ENCODE peak calls at places on chromosome X, in four cellular contexts. W is HCT116, C is upper lobe of left lung, V is H1. M is an unnamed sample. For H3K4me1, the result is how much of the 10 kb centered on the place peaks cover.

GRCh38 chrX:65601530-65602281 is 65.7 kb upstream of the MSN start:
- DNase-seq in V (no peak), C (peak), W (no peak), M (peak)

GRCh38 chrX:68894142-68894512 is 65.3 kb downstream of the EFNB1 start:
- DNase-seq in V (no peak), C (no peak), W (no peak), M (peak)

GRCh38 chrX:19225906-19226305 is 103.6 kb upstream of the ADGRG2 start:
- DNase-seq in V (no peak), W (no peak), C (no peak), M (no peak)

GRCh38 chrX:152907084-152907651 is 9.3 kb downstream of the ZNF185 start:
- DNase-seq in V (no peak), W (no peak), C (no peak), M (no peak)

GRCh38 chrX:13028871-13029336 is 15.5 kb downstream of the FAM9C start:
- DNase-seq in W (no peak), C (no peak), V (no peak), M (no peak)

GRCh38 chrX:42567268-42567667 is 210.7 kb downstream of the PPP1R2C start:
- DNase-seq in V (no peak), W (no peak), C (no peak), M (no peak)

GRCh38 chrX:10549280-10549679 is 71.1 kb downstream of the MID1 start:
- DNase-seq in C (no peak), W (no peak), V (no peak), M (peak)

GRCh38 chrX:65607070-65607742 is 60.2 kb upstream of the MSN start:
- DNase-seq in C (no peak), W (no peak), V (no peak), M (no peak)

GRCh38 chrX:113412106-113412505 is 571.5 kb upstream of the AMOT start:
- DNase-seq in V (no peak), C (no peak), W (no peak), M (no peak)

GRCh38 chrX:83845397-83845796 is 15.5 kb upstream of the CYLC1 start:
- DNase-seq in C (peak), W (peak), V (no peak), M (peak)

GRCh38 chrX:38726596-38726995 is 74.7 kb upstream of the MID1IP1 start:
- DNase-seq in V (no peak), C (no peak), W (no peak), M (no peak)

GRCh38 chrX:134542485-134542884 is 82.5 kb downstream of the HPRT1 start:
- DNase-seq in W (no peak), C (no peak), V (no peak), M (no peak)

GRCh38 chrX:82816572-82816971 is 691.5 kb upstream of the POU3F4 start:
- DNase-seq in C (no peak), W (peak), V (no peak), M (no peak)

GRCh38 chrX:53340852-53341645 is 59.7 kb upstream of the IQSEC2 start:
- DNase-seq in W (no peak), C (no peak), V (no peak), M (no peak)

GRCh38 chrX:146173742-146174141 is 356.1 kb downstream of the SLITRK2 start:
- DNase-seq in C (no peak), V (no peak), W (no peak), M (no peak)

GRCh38 chrX:99914676-99915075 is 495.4 kb downstream of the PCDH19 start:
- DNase-seq in W (no peak), C (no peak), V (no peak), M (no peak)

GRCh38 chrX:25016938-25017598 is 1.3 kb upstream of the ARX start:
- DNase-seq in W (no peak), C (no peak), V (no peak), M (no peak)

GRCh38 chrX:41353964-41354363 is 20.0 kb downstream of the DDX3X start:
- DNase-seq in W (no peak), C (no peak), V (no peak), M (no peak)

GRCh38 chrX:41352329-41352801 is 18.4 kb downstream of the DDX3X start:
- DNase-seq in C (no peak), W (no peak), V (no peak), M (peak)

GRCh38 chrX:41350976-41351569 is 17.1 kb downstream of the DDX3X start:
- DNase-seq in V (no peak), C (no peak), W (no peak), M (peak)

GRCh38 chrX:41350150-41350975 is 16.4 kb downstream of the DDX3X start:
- DNase-seq in W (no peak), V (no peak), C (no peak), M (peak)

GRCh38 chrX:41351923-41352322 is 18.0 kb downstream of the DDX3X start:
- DNase-seq in W (no peak), V (no peak), C (no peak), M (peak)
- TF ChIP-seq POLR2AphosphoS5 in W (peak), V (no peak), C (no peak), M (no peak)

DNA sequence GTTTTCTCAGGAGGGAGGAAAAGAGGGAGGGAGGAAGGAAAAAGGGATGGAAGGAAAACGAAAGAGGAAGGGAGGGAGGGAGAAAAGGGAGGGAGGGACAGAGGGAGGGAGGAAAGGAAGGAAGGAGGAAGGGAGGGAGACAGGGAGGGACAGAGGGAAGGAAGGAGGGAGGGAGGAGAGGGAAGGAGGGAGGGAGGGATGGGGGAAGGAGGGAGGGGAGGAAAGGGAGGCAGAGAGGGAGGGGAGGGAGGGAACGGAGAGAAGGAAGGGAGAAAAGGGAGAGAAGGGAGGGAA is 15.4 kb downstream of the DHRSX start:
- DNase-seq in W (no peak), C (no peak), V (no peak), M (no peak)
- H3K4me1 ChIP-seq in W (under half), C (under half), V (under half), M (under half)

DNA sequence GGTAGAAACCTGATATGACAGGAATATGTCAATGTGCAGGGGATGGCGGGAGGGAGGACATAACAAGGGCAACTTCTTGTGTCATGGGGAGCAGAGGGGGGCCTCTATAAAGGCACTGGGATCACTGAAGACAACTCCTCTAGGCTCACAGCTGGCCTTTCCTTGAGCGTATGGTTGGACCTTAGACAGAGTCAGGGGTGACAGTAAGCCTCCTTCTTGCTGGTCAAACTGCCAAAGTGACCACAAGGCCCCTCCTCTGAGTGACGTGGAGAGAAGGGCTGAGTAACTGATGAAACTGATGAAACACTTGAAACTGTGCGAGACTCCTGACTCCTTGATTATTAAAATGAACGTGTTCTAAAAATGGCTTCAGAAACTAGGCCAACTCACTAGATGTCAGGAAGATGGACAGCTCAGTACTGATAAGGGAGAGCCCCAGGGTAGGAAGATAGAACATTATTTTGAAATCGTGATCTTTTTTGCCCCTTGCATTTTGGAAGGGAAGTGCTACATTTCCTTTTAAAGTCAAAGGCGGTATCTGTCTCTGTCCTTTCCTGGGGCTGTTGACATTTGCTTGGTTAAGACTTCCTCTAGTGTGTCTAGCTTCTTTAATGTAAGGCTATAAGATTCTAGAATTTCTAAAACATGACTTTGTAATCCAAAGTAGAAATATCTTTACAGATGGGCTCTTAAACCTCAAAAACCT is 1.6 kb downstream of the RAB33A start:
- DNase-seq in W (no peak), C (peak), V (no peak), M (peak)
- TF ChIP-seq POLR2AphosphoS5 in W (no peak), C (peak), V (no peak), M (no peak)

GRCh38 chrX:9327086-9327746 is 137.6 kb upstream of the TBL1X start:
- DNase-seq in W (no peak), V (no peak), C (no peak), M (no peak)
- H3K4me1 ChIP-seq in W (under half), V (under half), C (under half), M (under half)

GRCh38 chrX:1451676-1452496 is 823 bp downstream of the ASMTL start:
- DNase-seq in W (no peak), V (no peak), C (peak), M (no peak)

GRCh38 chrX:1453390-1453783 is 678 bp upstream of the ASMTL start:
- DNase-seq in V (no peak), W (no peak), C (no peak), M (no peak)

GRCh38 chrX:1452497-1453389 is at the start of gene ASMTL:
- DNase-seq in W (peak), C (peak), V (peak), M (peak)

GRCh38 chrX:1455948-1456280 is 3.2 kb upstream of the ASMTL start:
- DNase-seq in V (peak), W (no peak), C (peak), M (no peak)

DNA sequence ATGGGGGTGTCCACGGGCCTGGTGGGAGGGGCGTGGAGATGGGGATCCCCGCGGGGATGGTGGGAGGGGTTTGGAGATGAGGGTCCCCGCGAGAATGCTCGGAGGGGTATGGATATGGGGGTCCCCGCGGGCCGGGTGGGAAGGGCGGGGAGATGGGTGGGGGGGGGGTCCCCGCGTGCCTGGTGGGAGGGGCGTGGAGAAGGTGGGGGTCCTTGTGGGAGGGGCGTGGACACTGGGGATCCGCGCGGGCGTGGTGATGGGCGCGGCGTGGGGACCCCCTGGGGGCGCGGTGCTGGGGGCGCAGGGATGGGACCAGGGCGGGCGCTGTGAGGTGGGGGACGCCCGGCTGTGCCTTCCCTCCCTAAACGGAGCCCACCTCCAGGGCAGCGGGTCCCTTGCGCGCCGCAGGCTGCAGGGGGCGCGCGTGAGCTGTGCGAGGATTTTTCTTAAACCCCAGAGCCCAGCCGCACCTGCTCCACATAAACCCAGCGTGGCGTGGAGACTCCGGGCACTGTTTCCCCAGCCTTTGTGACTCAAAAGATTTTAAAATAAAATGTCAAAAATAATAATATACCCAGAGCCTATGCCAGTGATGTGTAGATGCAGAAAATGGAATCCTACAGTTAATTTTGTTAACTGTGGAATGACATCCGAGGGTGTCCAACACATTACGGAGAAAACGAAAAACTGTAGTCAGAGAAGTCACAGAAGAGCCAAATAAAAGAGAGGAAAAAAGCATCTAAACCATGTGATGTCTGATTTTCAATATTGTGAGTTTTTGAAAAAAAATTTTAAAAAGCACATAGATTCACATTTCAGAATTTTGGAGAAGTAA is 1.5 kb upstream of the ASMTL start:
- DNase-seq in C (peak), W (peak), V (peak), M (peak)
- TF ChIP-seq POLR2AphosphoS5 in C (no peak), W (no peak), V (no peak), M (no peak)

GRCh38 chrX:45758738-45759397 is 558.2 kb upstream of the DIPK2B start:
- DNase-seq in V (no peak), C (no peak), W (no peak), M (no peak)
- H3K4me1 ChIP-seq in V (under half), C (under half), W (half or more), M (half or more)

GRCh38 chrX:153983321-153983729 is 10.8 kb downstream of the TMEM187 start:
- DNase-seq in C (peak), V (no peak), W (no peak), M (no peak)

GRCh38 chrX:153981231-153981630 is 8.7 kb downstream of the TMEM187 start:
- DNase-seq in W (no peak), V (no peak), C (no peak), M (no peak)

GRCh38 chrX:153984351-153985178 is 12.0 kb downstream of the TMEM187 start:
- DNase-seq in W (no peak), C (peak), V (no peak), M (no peak)

DNA sequence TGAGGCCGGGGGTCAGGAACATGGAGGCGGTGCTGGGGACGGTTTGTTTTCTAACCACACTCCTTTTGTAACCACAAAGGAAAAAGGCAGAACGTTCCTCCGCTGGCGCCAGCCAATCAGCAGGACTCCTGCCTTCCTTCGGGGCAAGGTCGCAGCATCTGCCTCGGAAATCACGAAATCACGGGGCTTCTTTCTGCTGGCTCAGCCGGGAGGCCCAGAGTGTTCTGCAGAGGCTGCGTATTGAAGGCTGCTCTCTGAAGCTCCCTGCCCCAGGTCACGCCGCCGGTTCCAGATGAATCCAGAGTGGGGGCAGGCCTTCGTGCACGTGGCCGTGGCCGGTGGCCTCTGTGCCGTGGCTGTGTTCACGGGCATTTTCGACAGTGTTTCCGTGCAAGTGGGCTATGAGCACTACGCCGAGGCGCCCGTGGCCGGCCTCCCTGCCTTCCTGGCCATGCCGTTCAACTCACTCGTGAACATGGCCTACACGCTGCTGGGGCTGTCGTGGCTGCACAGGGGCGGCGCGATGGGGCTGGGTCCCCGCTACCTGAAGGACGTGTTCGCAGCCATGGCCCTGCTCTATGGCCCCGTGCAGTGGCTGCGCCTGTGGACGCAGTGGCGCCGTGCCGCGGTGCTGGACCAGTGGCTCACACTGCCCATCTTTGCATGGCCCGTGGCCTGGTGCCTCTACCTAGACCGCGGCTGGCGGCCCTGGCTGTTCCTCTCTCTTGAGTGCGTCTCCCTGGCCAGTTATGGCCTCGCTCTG is 9.4 kb downstream of the TMEM187 start:
- DNase-seq in V (no peak), W (no peak), C (peak), M (no peak)
- TF ChIP-seq POLR2AphosphoS5 in V (no peak), W (no peak), C (peak), M (no peak)

GRCh38 chrX:131840799-131841495 is 182.2 kb upstream of the STK26 start:
- DNase-seq in V (no peak), W (no peak), C (no peak), M (no peak)
- H3K4me1 ChIP-seq in V (under half), W (under half), C (under half), M (under half)